ENCODE peak calls at places on chromosomes 16 and 17, in six cellular contexts. B is SJCRH30, K is lung, A is GM23248, P is testis, X is aorta. V is an unnamed sample.

GRCh38 chr16:4744758-4745569 is 10.6 kb downstream of the DNAAF8 start:
- DNase-seq in P (no peak), K (no peak), B (peak; percentile 27), A (no peak), X (no peak), V (no peak)

GRCh38 chr17:78857266-78857665 is 16.7 kb upstream of the USP36 start:
- DNase-seq in B (no peak), A (no peak), K (no peak), X (no peak), P (no peak), V (no peak)

GRCh38 chr16:11833951-11834695 is 17.2 kb downstream of the RSL1D1 start:
- DNase-seq in B (peak; percentile 47), K (no peak), A (peak; percentile 86), P (no peak), X (no peak), V (no peak)

GRCh38 chr17:51805765-51806164 is 352.7 kb downstream of the CA10 start:
- DNase-seq in K (no peak), B (no peak), A (no peak), X (no peak), P (no peak), V (no peak)

GRCh38 chr16:87075319-87075860 is 241.8 kb downstream of the C16orf95 start:
- DNase-seq in K (no peak), X (no peak), B (no peak), A (no peak), P (no peak), V (no peak)

GRCh38 chr16:10918294-10919002 is 23.8 kb downstream of the DEXI start:
- DNase-seq in A (peak; percentile 92), P (peak; percentile 98), X (peak; percentile 96), B (peak; percentile 90), K (peak; percentile 92), V (peak; percentile 98)

GRCh38 chr16:80230328-80231117 is 310.3 kb upstream of the DYNLRB2 start:
- DNase-seq in A (peak; percentile 9), X (no peak), P (no peak), B (no peak), K (no peak), V (no peak)

GRCh38 chr17:74280093-74280513 is 6.1 kb downstream of the DNAI2 start:
- DNase-seq in K (no peak), B (no peak), A (no peak), X (no peak), P (no peak), V (peak; percentile 31)

GRCh38 chr17:33012522-33013033 is 20.9 kb downstream of the SPACA3 start:
- DNase-seq in B (no peak), A (peak; percentile 97), P (no peak), X (no peak), K (no peak), V (peak; percentile 40)

GRCh38 chr17:82126479-82127314 is 28.7 kb upstream of the FASN start:
- DNase-seq in B (no peak), K (no peak), X (no peak), A (no peak), P (no peak), V (peak; percentile 81)

GRCh38 chr17:9054611-9055010 is 33.3 kb downstream of the NTN1 start:
- DNase-seq in K (no peak), X (no peak), P (no peak), A (no peak), B (no peak), V (no peak)

GRCh38 chr16:57284952-57285263 is 436 bp upstream of the PLLP start:
- DNase-seq in X (no peak), A (no peak), P (no peak), B (no peak), K (no peak), V (no peak)

GRCh38 chr17:76397687-76398522 is 13.5 kb downstream of the SPHK1 start:
- DNase-seq in A (peak; percentile 87), B (peak; percentile 98), P (peak; percentile 96), X (peak; percentile 97), K (peak; percentile 86), V (peak; percentile 92)

GRCh38 chr17:82100502-82101298 is 2.7 kb upstream of the FASN start:
- DNase-seq in A (no peak), B (no peak), P (no peak), K (no peak), X (no peak), V (no peak)

GRCh38 chr17:50576864-50577263 is 16.3 kb downstream of the CACNA1G start:
- DNase-seq in P (no peak), K (no peak), X (no peak), A (no peak), B (no peak), V (no peak)

GRCh38 chr16:5003211-5003610 is 30.5 kb downstream of the NAGPA start:
- DNase-seq in B (no peak), X (peak; percentile 64), A (no peak), K (no peak), P (no peak), V (no peak)

GRCh38 chr17:44518032-44518431 is 14.8 kb upstream of the GPATCH8 start:
- DNase-seq in A (peak; percentile 70), P (no peak), X (no peak), K (no peak), B (no peak), V (no peak)

GRCh38 chr17:57892146-57892819 is 42.4 kb upstream of the MRPS23 start:
- DNase-seq in K (peak; percentile 89), P (peak; percentile 89), B (peak; percentile 92), A (peak; percentile 92), X (peak; percentile 94), V (peak; percentile 78)

GRCh38 chr17:75552847-75553552 is 27.5 kb downstream of the LLGL2 start:
- DNase-seq in A (no peak), X (no peak), P (no peak), B (peak; percentile 55), K (no peak), V (no peak)

GRCh38 chr16:73753931-73754330 is 542.7 kb upstream of the PSMD7 start:
- DNase-seq in A (no peak), K (no peak), X (no peak), B (no peak), P (no peak), V (no peak)

GRCh38 chr16:8476824-8477223 is 113.5 kb downstream of the TMEM114 start:
- DNase-seq in P (no peak), B (no peak), K (no peak), A (no peak), X (no peak), V (no peak)

GRCh38 chr17:77011173-77012011 is 129.4 kb upstream of the SEC14L1 start:
- DNase-seq in X (no peak), P (peak; percentile 75), K (no peak), B (peak; percentile 69), A (peak; percentile 64), V (peak; percentile 74)

GRCh38 chr17:5986644-5987043 is 83.5 kb upstream of the WSCD1 start:
- DNase-seq in P (no peak), K (no peak), B (no peak), X (no peak), A (no peak), V (no peak)

GRCh38 chr17:2965621-2966275 is 97.7 kb downstream of the OR1D5 start:
- DNase-seq in B (no peak), K (no peak), P (no peak), X (no peak), A (peak; percentile 85), V (no peak)

GRCh38 chr16:4850211-4850610 is 2.9 kb downstream of the UBN1 start:
- DNase-seq in A (peak; percentile 27), K (no peak), P (no peak), B (no peak), X (no peak), V (no peak)

GRCh38 chr17:74282587-74283370 is 8.7 kb downstream of the DNAI2 start:
- DNase-seq in B (no peak), K (no peak), P (no peak), A (no peak), X (no peak), V (no peak)

GRCh38 chr16:27723711-27724490 is 174.0 kb downstream of the KATNIP start:
- DNase-seq in P (no peak), B (peak; percentile 50), K (no peak), X (peak; percentile 69), A (no peak), V (no peak)

GRCh38 chr17:8225813-8226535 is 15.6 kb upstream of the AURKB start:
- DNase-seq in K (peak; percentile 54), A (peak; percentile 85), X (no peak), B (peak; percentile 76), P (peak; percentile 67), V (peak; percentile 72)

GRCh38 chr16:23962001-23962400 is 126.2 kb downstream of the PRKCB start:
- DNase-seq in X (no peak), A (no peak), K (no peak), P (no peak), B (no peak), V (no peak)

GRCh38 chr16:80158766-80159165 is 382.0 kb upstream of the DYNLRB2 start:
- DNase-seq in X (no peak), A (peak; percentile 91), P (no peak), K (no peak), B (no peak), V (no peak)

GRCh38 chr16:83100679-83101078 is 473.9 kb downstream of the CDH13 start:
- DNase-seq in A (peak; percentile 30), K (no peak), X (no peak), B (no peak), P (no peak), V (no peak)

GRCh38 chr17:76142044-76143041 is 1.3 kb upstream of the FOXJ1 start:
- DNase-seq in B (no peak), X (peak; percentile 71), K (no peak), A (no peak), P (no peak), V (peak; percentile 40)

GRCh38 chr17:34207572-34207971 is 47.5 kb upstream of the CCL2 start:
- DNase-seq in X (no peak), K (no peak), B (no peak), P (no peak), A (peak; percentile 26), V (no peak)

GRCh38 chr16:71565812-71566700 is 10.8 kb downstream of the TAT start:
- DNase-seq in K (no peak), B (peak; percentile 1), A (no peak), P (no peak), X (no peak), V (no peak)
- H3K4me3 ChIP-seq in K (no peak overlapping the region), B (peak overlapping the region; percentile 61), A (peak overlapping the region; percentile 80), P (no peak overlapping the region), X (no peak overlapping the region), V (peak overlapping the region; percentile 57)

DNA sequence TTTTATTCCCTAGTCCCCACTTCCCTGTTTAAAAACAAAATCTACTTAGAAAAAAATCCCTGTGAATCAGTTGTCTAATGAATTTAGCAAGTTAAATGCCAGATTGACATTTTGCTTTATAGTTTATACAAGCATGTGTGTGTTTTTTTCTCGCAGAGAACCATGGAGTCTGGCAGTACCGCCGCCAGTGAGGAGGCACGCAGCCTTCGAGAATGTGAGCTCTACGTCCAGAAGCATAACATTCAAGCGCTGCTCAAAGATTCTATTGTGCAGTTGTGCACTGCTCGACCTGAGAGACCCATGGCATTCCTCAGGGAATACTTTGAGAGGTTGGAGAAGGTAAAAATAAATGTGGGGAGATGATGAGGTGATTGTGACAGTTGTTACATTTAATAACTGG is 3.0 kb downstream of the PRKAR1A start:
- DNase-seq in B (peak; percentile 59), A (peak; percentile 32), K (no peak), X (no peak), P (peak; percentile 63), V (no peak)
- H3K4me1 ChIP-seq in B (peaks cover 10% of the 10 kb centered on the region), A (peaks cover 30% of the 10 kb centered on the region), K (peaks cover 6% of the 10 kb centered on the region), X (no peaks in the 10 kb centered on the region), P (peaks cover 27% of the 10 kb centered on the region), V (no peaks in the 10 kb centered on the region)

GRCh38 chr16:19411298-19411697 is 6.4 kb upstream of the TMC5 start:
- DNase-seq in X (no peak), A (no peak), B (no peak), K (no peak), P (no peak), V (no peak)
- H3K4me3 ChIP-seq in X (no peak overlapping the region), A (no peak overlapping the region), B (no peak overlapping the region), K (peak overlapping the region; percentile 37), P (no peak overlapping the region), V (peak overlapping the region; percentile 76)

GRCh38 chr17:68459030-68459376 is 1.7 kb upstream of the WIPI1 start:
- DNase-seq in B (no peak), K (no peak), P (no peak), A (no peak), X (no peak), V (no peak)
- H3K4me1 ChIP-seq in B (peaks cover 31% of the 10 kb centered on the region), K (peaks cover 3% of the 10 kb centered on the region), P (peaks cover 16% of the 10 kb centered on the region), A (peaks cover 16% of the 10 kb centered on the region), X (no peaks in the 10 kb centered on the region), V (peaks cover 27% of the 10 kb centered on the region)

V was measured in Peyer's patch.